ENCODE peak calls at places on chromosomes 1 and 21, in ten cellular contexts. D, W, U, R, M, C, P, H, G and O are unnamed samples.

GRCh38 chr1:92709738-92710137 is 75.2 kb downstream of the EVI5 start:
- DNase-seq in D (no peak), W (peak; percentile 84), U (no peak), R (no peak), M (peak; percentile 28), C (no peak), P (no peak), H (no peak), G (no peak), O (peak; percentile 2)

GRCh38 chr1:64975127-64975526 is 8.8 kb upstream of the JAK1 start:
- DNase-seq in D (no peak), W (no peak), U (no peak), R (no peak), M (no peak), C (no peak), P (no peak), H (no peak), G (no peak), O (no peak)

GRCh38 chr1:179583869-179584268 is 7.8 kb upstream of the TDRD5 start:
- DNase-seq in D (no peak), W (no peak), U (no peak), R (no peak), M (no peak), C (no peak), P (no peak), H (no peak), G (no peak), O (no peak)

GRCh38 chr1:170495006-170495405 is 37.0 kb upstream of the GORAB start:
- DNase-seq in D (no peak), W (no peak), U (no peak), R (no peak), M (no peak), C (no peak), P (no peak), H (peak; percentile 28), G (peak; percentile 69), O (no peak)

GRCh38 chr1:169949139-169949538 is 55.4 kb upstream of the SCYL3 start:
- DNase-seq in D (no peak), W (peak; percentile 41), U (no peak), R (no peak), M (peak; percentile 24), C (no peak), P (no peak), H (no peak), G (peak; percentile 14), O (peak; percentile 3)

GRCh38 chr1:168341576-168341975 is 60.9 kb downstream of the TBX19 start:
- DNase-seq in D (peak; percentile 20), W (peak; percentile 49), U (peak; percentile 37), R (no peak), M (peak; percentile 10), C (no peak), P (no peak), H (peak; percentile 2), G (peak; percentile 67), O (peak; percentile 49)

GRCh38 chr1:24853656-24854055 is 76.4 kb downstream of the RUNX3 start:
- DNase-seq in D (no peak), W (no peak), U (no peak), R (no peak), M (no peak), C (no peak), P (no peak), H (no peak), G (no peak), O (no peak)

GRCh38 chr1:68975534-68975933 is 478.7 kb upstream of the DEPDC1 start:
- DNase-seq in D (no peak), W (no peak), U (no peak), R (no peak), M (no peak), C (no peak), P (no peak), H (no peak), G (no peak), O (no peak)

GRCh38 chr21:15080504-15080903 is 15.7 kb upstream of the NRIP1 start:
- DNase-seq in D (no peak), W (no peak), U (no peak), R (no peak), M (no peak), C (no peak), P (no peak), H (no peak), G (no peak), O (no peak)

GRCh38 chr1:108551157-108551862 is 8.6 kb upstream of the EEIG2 start:
- DNase-seq in D (no peak), W (no peak), U (no peak), R (no peak), M (no peak), C (no peak), P (no peak), H (no peak), G (no peak), O (no peak)

GRCh38 chr1:207579436-207579799 is 65.5 kb upstream of the CR1L start:
- DNase-seq in D (peak; percentile 23), W (peak; percentile 77), U (peak; percentile 44), R (peak; percentile 79), M (peak; percentile 50), C (peak; percentile 61), P (peak; percentile 75), H (peak; percentile 39), G (peak; percentile 57), O (peak; percentile 49)

GRCh38 chr1:216005916-216006315 is 417.3 kb downstream of the USH2A start:
- DNase-seq in D (no peak), W (no peak), U (no peak), R (no peak), M (no peak), C (no peak), P (no peak), H (no peak), G (no peak), O (peak; percentile 21)

GRCh38 chr1:115753371-115753770 is 15.1 kb downstream of the CASQ2 start:
- DNase-seq in D (no peak), W (no peak), U (no peak), R (no peak), M (no peak), C (no peak), P (no peak), H (no peak), G (no peak), O (no peak)

GRCh38 chr1:197339092-197339836 is 71.2 kb downstream of the CRB1 start:
- DNase-seq in D (no peak), W (no peak), U (no peak), R (no peak), M (no peak), C (no peak), P (no peak), H (no peak), G (no peak), O (no peak)